ENCODE peak calls at places on chromosomes 1 and 21, in ten cellular contexts. T, Q, X, M, Z, I, K, J, C and E are unnamed samples.

GRCh38 chr21:35075546-35075945 is 26.4 kb upstream of the RUNX1 start:
- DNase-seq in Q (peak), M (peak), K (no peak), X (no peak), C (peak), J (peak), Z (no peak), T (no peak), I (peak), E (no peak)

GRCh38 chr1:49351744-49352143 is 575.1 kb upstream of the BEND5 start:
- DNase-seq in M (no peak), C (no peak), Z (no peak), K (no peak), X (no peak), Q (peak), I (no peak), T (no peak), J (peak), E (no peak)

GRCh38 chr1:63813829-63814277 is 40.0 kb downstream of the ROR1 start:
- DNase-seq in I (peak), Q (peak), J (no peak), T (peak), C (no peak), X (no peak), Z (no peak), K (no peak), M (peak), E (no peak)

GRCh38 chr1:153849487-153850185 is 73.1 kb downstream of the GATAD2B start:
- DNase-seq in C (no peak), Q (no peak), T (no peak), M (no peak), J (no peak), K (no peak), I (no peak), Z (no peak), X (no peak), E (no peak)

GRCh38 chr1:168116327-168116799 is 20.4 kb downstream of the GPR161 start:
- DNase-seq in Z (no peak), Q (no peak), C (no peak), X (no peak), I (no peak), J (no peak), T (no peak), K (peak), M (no peak), E (peak)

GRCh38 chr1:166974647-166975345 is 544 bp downstream of the ILDR2 start:
- DNase-seq in I (no peak), Z (no peak), K (no peak), X (no peak), T (peak), J (no peak), M (no peak), C (no peak), Q (peak), E (no peak)

GRCh38 chr21:41677671-41678015 is 89.2 kb downstream of the RIPK4 start:
- DNase-seq in M (no peak), Z (no peak), K (no peak), I (no peak), X (no peak), J (no peak), Q (peak), T (no peak), C (no peak), E (no peak)

GRCh38 chr1:219189021-219189824 is 15.5 kb downstream of the LYPLAL1 start:
- DNase-seq in K (no peak), T (peak), J (peak), C (no peak), Q (peak), X (no peak), M (peak), Z (no peak), I (peak), E (no peak)

GRCh38 chr1:186799689-186800054 is 29.1 kb upstream of the PLA2G4A start:
- DNase-seq in K (no peak), I (no peak), M (no peak), X (no peak), T (no peak), J (no peak), Z (no peak), C (no peak), Q (no peak), E (no peak)

GRCh38 chr1:181504294-181505115 is 21.2 kb downstream of the CACNA1E start:
- DNase-seq in Q (peak), Z (no peak), M (no peak), X (peak), T (peak), C (no peak), K (no peak), J (peak), I (no peak), E (no peak)

GRCh38 chr1:88697503-88697902 is 13.4 kb downstream of the PKN2 start:
- DNase-seq in M (peak), C (no peak), J (peak), I (no peak), T (no peak), Q (peak), Z (no peak), K (no peak), X (no peak), E (no peak)

GRCh38 chr21:45642122-45642813 is 1.3 kb upstream of the PCBP3 start:
- DNase-seq in X (peak), T (no peak), C (no peak), K (no peak), Q (no peak), I (peak), M (no peak), Z (no peak), J (no peak), E (no peak)

GRCh38 chr1:7026188-7026587 is 240.9 kb downstream of the CAMTA1 start:
- DNase-seq in M (no peak), T (no peak), J (no peak), K (no peak), C (no peak), Q (peak), I (no peak), Z (no peak), X (no peak), E (no peak)

GRCh38 chr1:37761416-37762095 is 3.4 kb downstream of the EPHA10 start:
- DNase-seq in T (no peak), Q (no peak), J (no peak), M (no peak), X (no peak), C (no peak), Z (no peak), I (no peak), K (no peak), E (no peak)

GRCh38 chr1:188295157-188295556 is 1466.4 kb downstream of the PLA2G4A start:
- DNase-seq in I (no peak), M (no peak), Z (no peak), C (no peak), Q (peak), J (no peak), X (no peak), T (peak), K (no peak), E (no peak)

GRCh38 chr1:7379445-7379971 is 391.6 kb upstream of the VAMP3 start:
- DNase-seq in M (peak), X (peak), K (peak), Z (no peak), T (no peak), I (peak), J (peak), C (no peak), Q (peak), E (no peak)

GRCh38 chr21:39956586-39956985 is 89.3 kb downstream of the PCP4 start:
- DNase-seq in K (no peak), C (no peak), I (no peak), M (no peak), T (no peak), Q (no peak), J (no peak), Z (no peak), X (no peak), E (no peak)

GRCh38 chr21:44908496-44908895 is 12.2 kb downstream of the ITGB2 start:
- DNase-seq in M (no peak), T (no peak), C (no peak), K (no peak), Z (no peak), J (no peak), Q (no peak), X (no peak), I (no peak), E (no peak)

GRCh38 chr1:100538935-100539835 is 1.2 kb downstream of the GPR88 start:
- DNase-seq in M (no peak), I (no peak), X (peak), Z (no peak), J (peak), Q (peak), C (no peak), K (no peak), T (peak), E (no peak)

GRCh38 chr1:33349081-33349759 is 28.3 kb upstream of the A3GALT2 start:
- DNase-seq in I (peak), C (no peak), Z (peak), M (no peak), K (peak), X (peak), Q (no peak), J (peak), T (peak), E (no peak)

GRCh38 chr1:93324486-93325464 is 20.9 kb upstream of the DR1 start:
- DNase-seq in M (peak), I (peak), C (no peak), Q (peak), K (no peak), X (no peak), Z (no peak), J (peak), T (peak), E (no peak)

GRCh38 chr1:84069236-84069845 is 70.4 kb upstream of the TTLL7 start:
- DNase-seq in C (no peak), I (peak), Z (no peak), K (no peak), M (no peak), X (no peak), J (no peak), T (peak), Q (no peak), E (no peak)

GRCh38 chr1:75208862-75209261 is 74.7 kb downstream of the LHX8 start:
- DNase-seq in T (no peak), K (no peak), X (no peak), I (no peak), Q (peak), M (no peak), J (no peak), C (no peak), Z (no peak), E (no peak)

GRCh38 chr1:180630408-180631196 is 1.2 kb upstream of the XPR1 start:
- DNase-seq in X (no peak), M (no peak), K (no peak), T (no peak), I (no peak), J (no peak), C (no peak), Q (peak), Z (no peak), E (no peak)

GRCh38 chr1:204828352-204828850 is 42.3 kb upstream of the NFASC start:
- DNase-seq in X (peak), K (peak), T (peak), Z (peak), I (no peak), J (peak), Q (peak), M (peak), C (no peak), E (no peak)

GRCh38 chr1:1071486-1072298 is 2.4 kb downstream of the RNF223 start:
- DNase-seq in T (no peak), M (no peak), J (no peak), C (no peak), I (no peak), Q (no peak), X (no peak), K (no peak), Z (no peak), E (no peak)

GRCh38 chr1:11620405-11620804 is 33.8 kb downstream of the FBXO2 start:
- DNase-seq in C (no peak), X (no peak), J (no peak), I (no peak), K (no peak), Z (no peak), T (no peak), M (no peak), Q (no peak), E (no peak)

GRCh38 chr1:40633563-40634376 is 31.7 kb downstream of the RIMS3 start:
- DNase-seq in I (no peak), M (no peak), Z (no peak), Q (no peak), T (no peak), K (no peak), J (no peak), X (no peak), C (no peak), E (no peak)

GRCh38 chr1:208668991-208669390 is 424.8 kb upstream of the PLXNA2 start:
- DNase-seq in J (peak), M (no peak), X (peak), T (peak), C (no peak), Z (no peak), I (no peak), K (no peak), Q (no peak), E (no peak)

GRCh38 chr21:44299458-44300261 is at the start of gene PFKL:
- DNase-seq in J (peak), Q (peak), T (peak), Z (peak), C (peak), I (peak), M (peak), X (peak), K (no peak), E (peak)